ENCODE peak calls at places on chromosome 17, in ten cellular contexts. One of them, this sample, is unnamed.

GRCh38 chr17:14725729-14726128 is 424.8 kb downstream of the HS3ST3B1 start:
- DNase-seq in activated T-cell treated with anti-CD3 and anti-CD28 coated beads for 1 hour: no peak
- DNase-seq in T-helper 9 cell: no peak
- DNase-seq in NCI-H1048: no peak
- DNase-seq in GM23248: no peak
- DNase-seq in activated CD4-positive, alpha-beta T cell treated with anti-CD3 and anti-CD28 coated beads for 4 hours: no peak
- DNase-seq in RWPE2: no peak
- DNase-seq in HFFc6: no peak
- DNase-seq in effector CD4-positive, alpha-beta T cell: no peak
- DNase-seq in NCI-H748 treated with DMSO at 0.1 percent for 48 hours: no peak
- DNase-seq in this sample: no peak

GRCh38 chr17:59490259-59490658 is 75.2 kb upstream of the DHX40 start:
- DNase-seq in RWPE2: no peak
- DNase-seq in NCI-H1048: no peak
- DNase-seq in activated CD4-positive, alpha-beta T cell treated with anti-CD3 and anti-CD28 coated beads for 4 hours: no peak
- DNase-seq in NCI-H748 treated with DMSO at 0.1 percent for 48 hours: no peak
- DNase-seq in HFFc6: no peak
- DNase-seq in GM23248: peak
- DNase-seq in activated T-cell treated with anti-CD3 and anti-CD28 coated beads for 1 hour: no peak
- DNase-seq in T-helper 9 cell: no peak
- DNase-seq in effector CD4-positive, alpha-beta T cell: no peak
- DNase-seq in this sample: no peak

GRCh38 chr17:78219396-78220150 is 5.5 kb downstream of the BIRC5 start:
- DNase-seq in activated T-cell treated with anti-CD3 and anti-CD28 coated beads for 1 hour: no peak
- DNase-seq in HFFc6: no peak
- DNase-seq in activated CD4-positive, alpha-beta T cell treated with anti-CD3 and anti-CD28 coated beads for 4 hours: no peak
- DNase-seq in effector CD4-positive, alpha-beta T cell: no peak
- DNase-seq in NCI-H1048: no peak
- DNase-seq in GM23248: no peak
- DNase-seq in NCI-H748 treated with DMSO at 0.1 percent for 48 hours: no peak
- DNase-seq in RWPE2: no peak
- DNase-seq in T-helper 9 cell: no peak
- DNase-seq in this sample: no peak

GRCh38 chr17:70278846-70279465 is 109.6 kb downstream of the KCNJ2 start:
- DNase-seq in RWPE2: no peak
- DNase-seq in T-helper 9 cell: no peak
- DNase-seq in effector CD4-positive, alpha-beta T cell: no peak
- DNase-seq in activated T-cell treated with anti-CD3 and anti-CD28 coated beads for 1 hour: no peak
- DNase-seq in NCI-H1048: no peak
- DNase-seq in NCI-H748 treated with DMSO at 0.1 percent for 48 hours: peak
- DNase-seq in GM23248: no peak
- DNase-seq in HFFc6: no peak
- DNase-seq in activated CD4-positive, alpha-beta T cell treated with anti-CD3 and anti-CD28 coated beads for 4 hours: no peak
- DNase-seq in this sample: no peak

GRCh38 chr17:62700964-62701705 is 73.7 kb downstream of the MRC2 start:
- DNase-seq in effector CD4-positive, alpha-beta T cell: no peak
- DNase-seq in T-helper 9 cell: no peak
- DNase-seq in NCI-H748 treated with DMSO at 0.1 percent for 48 hours: no peak
- DNase-seq in RWPE2: peak
- DNase-seq in activated T-cell treated with anti-CD3 and anti-CD28 coated beads for 1 hour: no peak
- DNase-seq in activated CD4-positive, alpha-beta T cell treated with anti-CD3 and anti-CD28 coated beads for 4 hours: no peak
- DNase-seq in NCI-H1048: no peak
- DNase-seq in GM23248: no peak
- DNase-seq in HFFc6: no peak
- DNase-seq in this sample: no peak

GRCh38 chr17:35981908-35982330 is 622 bp upstream of the CCL16 start:
- DNase-seq in T-helper 9 cell: no peak
- DNase-seq in activated T-cell treated with anti-CD3 and anti-CD28 coated beads for 1 hour: no peak
- DNase-seq in RWPE2: no peak
- DNase-seq in NCI-H1048: no peak
- DNase-seq in NCI-H748 treated with DMSO at 0.1 percent for 48 hours: no peak
- DNase-seq in GM23248: no peak
- DNase-seq in effector CD4-positive, alpha-beta T cell: no peak
- DNase-seq in activated CD4-positive, alpha-beta T cell treated with anti-CD3 and anti-CD28 coated beads for 4 hours: no peak
- DNase-seq in HFFc6: no peak
- DNase-seq in this sample: no peak

GRCh38 chr17:17496189-17497064 is at the start of gene RASD1:
- DNase-seq in NCI-H1048: peak
- DNase-seq in NCI-H748 treated with DMSO at 0.1 percent for 48 hours: peak
- DNase-seq in GM23248: peak
- DNase-seq in effector CD4-positive, alpha-beta T cell: peak
- DNase-seq in activated T-cell treated with anti-CD3 and anti-CD28 coated beads for 1 hour: peak
- DNase-seq in T-helper 9 cell: peak
- DNase-seq in activated CD4-positive, alpha-beta T cell treated with anti-CD3 and anti-CD28 coated beads for 4 hours: peak
- DNase-seq in RWPE2: peak
- DNase-seq in HFFc6: peak
- DNase-seq in this sample: peak

GRCh38 chr17:59373879-59374495 is 42.5 kb downstream of the YPEL2 start:
- DNase-seq in RWPE2: no peak
- DNase-seq in activated T-cell treated with anti-CD3 and anti-CD28 coated beads for 1 hour: no peak
- DNase-seq in NCI-H1048: no peak
- DNase-seq in NCI-H748 treated with DMSO at 0.1 percent for 48 hours: no peak
- DNase-seq in activated CD4-positive, alpha-beta T cell treated with anti-CD3 and anti-CD28 coated beads for 4 hours: no peak
- DNase-seq in T-helper 9 cell: no peak
- DNase-seq in GM23248: peak
- DNase-seq in HFFc6: peak
- DNase-seq in effector CD4-positive, alpha-beta T cell: no peak
- DNase-seq in this sample: no peak

GRCh38 chr17:61175298-61176142 is 224.1 kb upstream of the TBX2 start:
- DNase-seq in T-helper 9 cell: no peak
- DNase-seq in GM23248: no peak
- DNase-seq in activated CD4-positive, alpha-beta T cell treated with anti-CD3 and anti-CD28 coated beads for 4 hours: no peak
- DNase-seq in NCI-H1048: no peak
- DNase-seq in HFFc6: no peak
- DNase-seq in NCI-H748 treated with DMSO at 0.1 percent for 48 hours: no peak
- DNase-seq in effector CD4-positive, alpha-beta T cell: no peak
- DNase-seq in RWPE2: no peak
- DNase-seq in activated T-cell treated with anti-CD3 and anti-CD28 coated beads for 1 hour: no peak
- DNase-seq in this sample: no peak

GRCh38 chr17:29883497-29883896 is 46.5 kb downstream of the SSH2 start:
- DNase-seq in effector CD4-positive, alpha-beta T cell: no peak
- DNase-seq in NCI-H1048: no peak
- DNase-seq in T-helper 9 cell: no peak
- DNase-seq in activated T-cell treated with anti-CD3 and anti-CD28 coated beads for 1 hour: no peak
- DNase-seq in HFFc6: peak
- DNase-seq in NCI-H748 treated with DMSO at 0.1 percent for 48 hours: no peak
- DNase-seq in activated CD4-positive, alpha-beta T cell treated with anti-CD3 and anti-CD28 coated beads for 4 hours: no peak
- DNase-seq in GM23248: peak
- DNase-seq in RWPE2: no peak
- DNase-seq in this sample: no peak

GRCh38 chr17:32795339-32795979 is 81.5 kb downstream of the MYO1D start:
- DNase-seq in RWPE2: no peak
- DNase-seq in NCI-H1048: no peak
- DNase-seq in effector CD4-positive, alpha-beta T cell: no peak
- DNase-seq in activated CD4-positive, alpha-beta T cell treated with anti-CD3 and anti-CD28 coated beads for 4 hours: no peak
- DNase-seq in NCI-H748 treated with DMSO at 0.1 percent for 48 hours: no peak
- DNase-seq in T-helper 9 cell: no peak
- DNase-seq in HFFc6: no peak
- DNase-seq in activated T-cell treated with anti-CD3 and anti-CD28 coated beads for 1 hour: no peak
- DNase-seq in GM23248: no peak
- DNase-seq in this sample: no peak

GRCh38 chr17:1957037-1957436 is 68.1 kb downstream of the RTN4RL1 start:
- DNase-seq in activated CD4-positive, alpha-beta T cell treated with anti-CD3 and anti-CD28 coated beads for 4 hours: no peak
- DNase-seq in T-helper 9 cell: no peak
- DNase-seq in RWPE2: no peak
- DNase-seq in activated T-cell treated with anti-CD3 and anti-CD28 coated beads for 1 hour: no peak
- DNase-seq in effector CD4-positive, alpha-beta T cell: no peak
- DNase-seq in NCI-H748 treated with DMSO at 0.1 percent for 48 hours: no peak
- DNase-seq in GM23248: peak
- DNase-seq in NCI-H1048: no peak
- DNase-seq in HFFc6: peak
- DNase-seq in this sample: no peak